ENCODE peak calls at places on chromosomes 13 and 19, in four cellular contexts. V is islet precursor cell; Z is Kasumi-1; P is effector memory CD4-positive, alpha-beta T cell. W is an unnamed sample.

GRCh38 chr19:19661675-19662251 is 1.7 kb downstream of the ATP13A1 start:
- DNase-seq in Z (peak; percentile 69), V (peak; percentile 41), P (no peak), W (no peak)

GRCh38 chr19:44951179-44952159 is 3.7 kb upstream of the CLPTM1 start:
- DNase-seq in P (peak; percentile 34), V (peak; percentile 75), Z (peak; percentile 76), W (peak; percentile 71)

GRCh38 chr19:55406869-55407624 is 541 bp downstream of the UBE2S start:
- DNase-seq in P (no peak), Z (no peak), V (no peak), W (no peak)

GRCh38 chr13:39952244-39953233 is 297.1 kb downstream of the COG6 start:
- DNase-seq in V (no peak), P (no peak), Z (no peak), W (no peak)

GRCh38 chr19:6533000-6533328 is 2.1 kb downstream of the TNFSF9 start:
- DNase-seq in Z (no peak), P (no peak), V (peak; percentile 47), W (no peak)

GRCh38 chr19:30074741-30075460 is 132.9 kb downstream of the URI1 start:
- DNase-seq in P (no peak), Z (no peak), V (no peak), W (no peak)

GRCh38 chr13:112324121-112324520 is 52.0 kb upstream of the SPACA7 start:
- DNase-seq in Z (no peak), V (peak; percentile 56), P (no peak), W (no peak)

GRCh38 chr19:50662442-50663279 is 13.4 kb downstream of the C19orf81 start:
- DNase-seq in P (no peak), V (no peak), Z (no peak), W (no peak)